ENCODE peak calls at places on chromosomes 5 and 9, in four cellular contexts. C is RWPE1, X is GM20000, Y is NCI-H2029. H is an unnamed sample.
A peak's percentile ranks its signal among the peaks of the same experiment; 100 is the strongest.

GRCh38 chr5:172074896-172075295 is 68.5 kb upstream of the FBXW11 start:
- DNase-seq in C (no peak), X (no peak), Y (no peak), H (no peak)

GRCh38 chr9:33466565-33467495 is 6.9 kb downstream of the NOL6 start:
- DNase-seq in X (peak; percentile 76), C (peak; percentile 65), Y (peak; percentile 22), H (peak; percentile 61)

GRCh38 chr5:92800360-92800759 is 780.7 kb downstream of the NR2F1-AS1 start:
- DNase-seq in X (no peak), Y (peak; percentile 36), C (no peak), H (no peak)

GRCh38 chr5:38601843-38602424 is 45.5 kb upstream of the LIFR start:
- DNase-seq in Y (no peak), X (no peak), C (peak; percentile 64), H (no peak)

GRCh38 chr5:10295619-10296326 is 11.9 kb downstream of the CMBL start:
- DNase-seq in X (no peak), C (no peak), Y (no peak), H (no peak)

GRCh38 chr9:37324261-37324683 is 98.2 kb upstream of the GRHPR start:
- DNase-seq in C (no peak), Y (peak; percentile 55), X (peak; percentile 29), H (peak; percentile 42)

GRCh38 chr5:81825237-81825636 is 74.3 kb upstream of the SSBP2 start:
- DNase-seq in X (no peak), C (peak; percentile 74), Y (peak; percentile 83), H (no peak)

GRCh38 chr5:167166696-167167095 is 1124.7 kb upstream of the WWC1 start:
- DNase-seq in C (no peak), Y (no peak), X (no peak), H (no peak)

GRCh38 chr9:80467632-80468031 is 895.9 kb downstream of the TLE4 start:
- DNase-seq in X (no peak), Y (no peak), C (no peak), H (no peak)

GRCh38 chr9:706606-707451 is 134.7 kb upstream of the DMRT1 start:
- DNase-seq in X (peak; percentile 60), Y (no peak), C (no peak), H (no peak)

GRCh38 chr9:127917603-127918002 is 762 bp upstream of the ST6GALNAC4 start:
- DNase-seq in Y (no peak), X (no peak), C (no peak), H (peak; percentile 70)

GRCh38 chr5:166529200-166529599 is 1762.2 kb upstream of the WWC1 start:
- DNase-seq in C (no peak), X (no peak), Y (no peak), H (no peak)

GRCh38 chr5:773517-774264 is 10.8 kb downstream of the ZDHHC11B start:
- DNase-seq in Y (no peak), C (no peak), X (peak; percentile 15), H (peak; percentile 14)

GRCh38 chr5:126811515-126812198 is 34.7 kb downstream of the LMNB1 start:
- DNase-seq in Y (no peak), X (no peak), C (no peak), H (no peak)

GRCh38 chr5:58149345-58149744 is 310.5 kb downstream of the PLK2 start:
- DNase-seq in C (peak; percentile 35), X (no peak), Y (no peak), H (no peak)

GRCh38 chr5:39022151-39022550 is 52.0 kb downstream of the RICTOR start:
- DNase-seq in X (no peak), Y (no peak), C (no peak), H (no peak)

GRCh38 chr5:134611515-134611914 is 21.1 kb downstream of the SAR1B start:
- DNase-seq in C (no peak), X (no peak), Y (no peak), H (no peak)

GRCh38 chr9:14433841-14434511 is 120.0 kb upstream of the NFIB start:
- DNase-seq in Y (no peak), C (peak; percentile 20), X (no peak), H (no peak)

GRCh38 chr5:96439477-96440184 is 6.6 kb upstream of the PCSK1 start:
- DNase-seq in X (peak; percentile 56), C (no peak), Y (no peak), H (no peak)

GRCh38 chr5:27038476-27038875 is at the start of gene CDH9:
- DNase-seq in X (no peak), Y (no peak), C (no peak), H (no peak)